ENCODE peak calls at places on chromosomes 5 and 9, in nine cellular contexts. L is NCI-H510A; R is activated CD8-positive, alpha-beta memory T cell treated with anti-CD3 and anti-CD28 coated beads for 48 hours; F is OCI-M1; D is foreskin fibroblast; H is GM12865; M is activated naive CD4-positive, alpha-beta T cell treated with Interleukin-2 at 50 U/mL for 16 hours; W is brain microvascular endothelial cell; J is endothelial cell. V is an unnamed sample.
A peak's percentile ranks its signal among the peaks of the same experiment; 100 is the strongest.

GRCh38 chr9:36401897-36402480 is 1.9 kb upstream of the RNF38 start:
- DNase-seq in L (no peak), R (no peak), F (no peak), D (no peak), H (no peak), M (no peak), W (no peak), J (no peak), V (no peak)

GRCh38 chr9:120783611-120784047 is 9.6 kb downstream of the FBXW2 start:
- DNase-seq in L (no peak), R (no peak), F (no peak), D (peak; percentile 75), H (no peak), M (no peak), W (no peak), J (no peak), V (peak; percentile 69)

GRCh38 chr9:5871785-5872184 is 18.9 kb upstream of the MLANA start:
- DNase-seq in L (no peak), R (no peak), F (no peak), D (no peak), H (no peak), M (no peak), W (no peak), J (no peak), V (no peak)

GRCh38 chr5:119655081-119655480 is 25.7 kb downstream of the FAM170A start:
- DNase-seq in L (no peak), R (no peak), F (peak; percentile 0), D (peak; percentile 29), H (no peak), M (no peak), W (peak; percentile 24), J (no peak), V (peak; percentile 88)

GRCh38 chr5:155883966-155884555 is 442.9 kb upstream of the SGCD start:
- DNase-seq in L (no peak), R (no peak), F (no peak), D (no peak), H (no peak), M (no peak), W (no peak), J (no peak), V (no peak)

GRCh38 chr9:135770203-135770535 is 68.2 kb downstream of the KCNT1 start:
- DNase-seq in L (peak; percentile 36), R (no peak), F (no peak), D (no peak), H (no peak), M (no peak), W (no peak), J (no peak), V (peak; percentile 35)

GRCh38 chr9:23342296-23342695 is 483.7 kb downstream of the ELAVL2 start:
- DNase-seq in L (no peak), R (no peak), F (peak; percentile 85), D (no peak), H (no peak), M (no peak), W (no peak), J (no peak), V (no peak)

GRCh38 chr9:126692759-126693427 is 79.2 kb downstream of the LMX1B start:
- DNase-seq in L (no peak), R (no peak), F (no peak), D (no peak), H (no peak), M (no peak), W (no peak), J (no peak), V (no peak)

GRCh38 chr5:119220576-119221197 is 135.1 kb upstream of the TNFAIP8 start:
- DNase-seq in L (no peak), R (no peak), F (no peak), D (no peak), H (peak; percentile 24), M (no peak), W (no peak), J (no peak), V (no peak)

GRCh38 chr9:130732793-130733221 is 39.2 kb downstream of the EXOSC2 start:
- DNase-seq in L (no peak), R (no peak), F (no peak), D (no peak), H (no peak), M (no peak), W (no peak), J (no peak), V (no peak)

GRCh38 chr5:142883025-142883424 is 112.8 kb downstream of the ARHGAP26 start:
- DNase-seq in L (no peak), R (no peak), F (no peak), D (peak; percentile 55), H (no peak), M (no peak), W (peak; percentile 77), J (no peak), V (no peak)

GRCh38 chr5:43231977-43232376 is 40.0 kb downstream of the NIM1K start:
- DNase-seq in L (no peak), R (no peak), F (peak; percentile 39), D (no peak), H (peak; percentile 38), M (peak; percentile 7), W (peak; percentile 4), J (no peak), V (peak; percentile 24)

GRCh38 chr9:35495984-35496383 is 6.1 kb downstream of the RUSC2 start:
- DNase-seq in L (no peak), R (no peak), F (no peak), D (no peak), H (no peak), M (no peak), W (no peak), J (no peak), V (no peak)

GRCh38 chr9:101034222-101034621 is 5.7 kb downstream of the PLPPR1 start:
- DNase-seq in L (no peak), R (no peak), F (no peak), D (no peak), H (no peak), M (no peak), W (no peak), J (no peak), V (no peak)

GRCh38 chr9:8074645-8075044 is 275.1 kb upstream of the DMAC1 start:
- DNase-seq in L (no peak), R (no peak), F (no peak), D (no peak), H (no peak), M (no peak), W (no peak), J (no peak), V (no peak)

GRCh38 chr5:57408714-57409113 is 73.9 kb downstream of the ACTBL2 start:
- DNase-seq in L (no peak), R (no peak), F (no peak), D (no peak), H (no peak), M (no peak), W (no peak), J (no peak), V (no peak)

GRCh38 chr5:38540348-38540747 is 16.1 kb downstream of the LIFR start:
- DNase-seq in L (peak; percentile 84), R (no peak), F (no peak), D (no peak), H (no peak), M (no peak), W (no peak), J (no peak), V (no peak)

GRCh38 chr5:95446009-95446408 is 54.8 kb downstream of the FAM81B start:
- DNase-seq in L (no peak), R (no peak), F (peak; percentile 88), D (peak; percentile 10), H (no peak), M (no peak), W (peak; percentile 88), J (no peak), V (no peak)

GRCh38 chr5:158303261-158303660 is 444.3 kb upstream of the CLINT1 start:
- DNase-seq in L (no peak), R (no peak), F (no peak), D (no peak), H (no peak), M (no peak), W (no peak), J (no peak), V (no peak)

GRCh38 chr9:129309906-129310305 is 131.8 kb upstream of the IER5L start:
- DNase-seq in L (no peak), R (no peak), F (no peak), D (no peak), H (no peak), M (no peak), W (no peak), J (no peak), V (no peak)

GRCh38 chr5:102959055-102959454 is 160.9 kb downstream of the GIN1 start:
- DNase-seq in L (no peak), R (no peak), F (no peak), D (peak; percentile 86), H (peak; percentile 5), M (no peak), W (peak; percentile 85), J (no peak), V (no peak)

GRCh38 chr5:127926974-127927373 is 156.6 kb upstream of the SLC12A2 start:
- DNase-seq in L (no peak), R (no peak), F (no peak), D (no peak), H (no peak), M (no peak), W (no peak), J (no peak), V (no peak)

GRCh38 chr5:66306105-66306843 is 162.2 kb downstream of the SREK1 start:
- DNase-seq in L (no peak), R (no peak), F (peak; percentile 79), D (peak; percentile 53), H (peak; percentile 54), M (peak; percentile 21), W (peak; percentile 64), J (peak; percentile 56), V (peak; percentile 53)

GRCh38 chr9:128729302-128729701 is 5.4 kb upstream of the ZDHHC12 start:
- DNase-seq in L (no peak), R (no peak), F (no peak), D (no peak), H (no peak), M (no peak), W (no peak), J (no peak), V (no peak)

GRCh38 chr9:37302277-37302676 is 120.2 kb upstream of the GRHPR start:
- DNase-seq in L (no peak), R (no peak), F (peak; percentile 16), D (no peak), H (peak; percentile 94), M (peak; percentile 21), W (no peak), J (no peak), V (no peak)

GRCh38 chr5:52582313-52582712 is 205.4 kb upstream of the ITGA1 start:
- DNase-seq in L (no peak), R (no peak), F (no peak), D (no peak), H (peak; percentile 5), M (no peak), W (no peak), J (no peak), V (no peak)

GRCh38 chr5:57504357-57504756 is 21.7 kb upstream of the ACTBL2 start:
- DNase-seq in L (no peak), R (no peak), F (no peak), D (no peak), H (no peak), M (no peak), W (no peak), J (no peak), V (no peak)

GRCh38 chr5:107304671-107305070 is 366.1 kb downstream of the EFNA5 start:
- DNase-seq in L (no peak), R (no peak), F (no peak), D (no peak), H (no peak), M (no peak), W (no peak), J (no peak), V (no peak)

GRCh38 chr9:133552236-133552635 is 17.7 kb downstream of the ADAMTSL2 start:
- DNase-seq in L (no peak), R (no peak), F (no peak), D (no peak), H (no peak), M (no peak), W (no peak), J (no peak), V (no peak)

V was measured in NB4.